ENCODE peak calls at places on chromosomes 6 and 20, in four cellular contexts. One of them, this sample, is unnamed.

GRCh38 chr20:45629496-45630100 is at the start of gene WFDC10A:
- DNase-seq in G401: peak
- DNase-seq in lung microvascular endothelial cell: peak
- DNase-seq in CD8-positive, alpha-beta T cell: no peak
- DNase-seq in this sample: no peak

GRCh38 chr6:17478946-17479345 is 85.6 kb downstream of the CAP2 start:
- DNase-seq in CD8-positive, alpha-beta T cell: no peak
- DNase-seq in G401: no peak
- DNase-seq in lung microvascular endothelial cell: no peak
- DNase-seq in this sample: no peak

GRCh38 chr20:63129991-63130653 is 85.8 kb downstream of the YTHDF1 start:
- DNase-seq in CD8-positive, alpha-beta T cell: no peak
- DNase-seq in G401: no peak
- DNase-seq in lung microvascular endothelial cell: peak
- DNase-seq in this sample: no peak

GRCh38 chr6:121510568-121511177 is 75.2 kb downstream of the GJA1 start:
- DNase-seq in lung microvascular endothelial cell: peak
- DNase-seq in CD8-positive, alpha-beta T cell: no peak
- DNase-seq in G401: no peak
- DNase-seq in this sample: no peak

GRCh38 chr6:148723484-148723883 is 23.3 kb upstream of the UST start:
- DNase-seq in lung microvascular endothelial cell: peak
- DNase-seq in CD8-positive, alpha-beta T cell: no peak
- DNase-seq in G401: no peak
- DNase-seq in this sample: no peak

GRCh38 chr6:117142145-117142544 is 123.2 kb upstream of the VGLL2 start:
- DNase-seq in CD8-positive, alpha-beta T cell: no peak
- DNase-seq in G401: no peak
- DNase-seq in lung microvascular endothelial cell: no peak
- DNase-seq in this sample: no peak

GRCh38 chr20:21719592-21720214 is 14.2 kb downstream of the PAX1 start:
- DNase-seq in CD8-positive, alpha-beta T cell: peak
- DNase-seq in lung microvascular endothelial cell: peak
- DNase-seq in G401: peak
- DNase-seq in this sample: peak

GRCh38 chr6:157317129-157317814 is 6.0 kb downstream of the TMEM242 start:
- DNase-seq in G401: peak
- DNase-seq in lung microvascular endothelial cell: peak
- DNase-seq in CD8-positive, alpha-beta T cell: no peak
- DNase-seq in this sample: no peak

GRCh38 chr20:48234951-48235350 is 449.7 kb upstream of the SULF2 start:
- DNase-seq in G401: no peak
- DNase-seq in lung microvascular endothelial cell: no peak
- DNase-seq in CD8-positive, alpha-beta T cell: no peak
- DNase-seq in this sample: no peak

GRCh38 chr20:38128691-38129090 is 36.4 kb downstream of the TGM2 start:
- DNase-seq in G401: no peak
- DNase-seq in lung microvascular endothelial cell: no peak
- DNase-seq in CD8-positive, alpha-beta T cell: no peak
- DNase-seq in this sample: no peak

GRCh38 chr20:50003253-50003656 is 20.5 kb downstream of the SNAI1 start:
- DNase-seq in G401: no peak
- DNase-seq in lung microvascular endothelial cell: peak
- DNase-seq in CD8-positive, alpha-beta T cell: no peak
- DNase-seq in this sample: no peak

GRCh38 chr6:15077006-15077405 is 168.9 kb upstream of the JARID2 start:
- DNase-seq in lung microvascular endothelial cell: no peak
- DNase-seq in G401: no peak
- DNase-seq in CD8-positive, alpha-beta T cell: no peak
- DNase-seq in this sample: no peak

GRCh38 chr20:57586370-57586793 is 25.5 kb downstream of the PCK1 start:
- DNase-seq in CD8-positive, alpha-beta T cell: no peak
- DNase-seq in G401: no peak
- DNase-seq in lung microvascular endothelial cell: no peak
- DNase-seq in this sample: no peak

GRCh38 chr6:73738367-73739028 is 42.5 kb downstream of the CD109 start:
- DNase-seq in CD8-positive, alpha-beta T cell: no peak
- DNase-seq in G401: no peak
- DNase-seq in lung microvascular endothelial cell: no peak
- DNase-seq in this sample: no peak

GRCh38 chr6:111566873-111567517 is 38.7 kb downstream of the TRAF3IP2 start:
- DNase-seq in lung microvascular endothelial cell: peak
- DNase-seq in G401: peak
- DNase-seq in CD8-positive, alpha-beta T cell: no peak
- DNase-seq in this sample: no peak

GRCh38 chr6:42714098-42714761 is 8.2 kb downstream of the PRPH2 start:
- DNase-seq in G401: no peak
- DNase-seq in lung microvascular endothelial cell: peak
- DNase-seq in CD8-positive, alpha-beta T cell: no peak
- DNase-seq in this sample: no peak

GRCh38 chr6:42423244-42423643 is 28.5 kb downstream of the TRERF1 start:
- DNase-seq in CD8-positive, alpha-beta T cell: no peak
- DNase-seq in lung microvascular endothelial cell: no peak
- DNase-seq in G401: no peak
- DNase-seq in this sample: no peak

This sample was measured in effector CD4-positive, alpha-beta T cell.